ENCODE peak calls at places on chromosome 15, in eight cellular contexts. X is neural crest cell, D is WERI-Rb-1, Y is fibroblast of pulmonary artery, L is astrocyte of the cerebellum, B is Panc1, P is GM12865, C is cardiac muscle cell. N is an unnamed sample.
A peak's percentile ranks its signal among the peaks of the same experiment; 100 is the strongest.

GRCh38 chr15:68423359-68424028 is 8.5 kb downstream of the ITGA11 start:
- DNase-seq in C (no peak), P (no peak), D (no peak), L (no peak), X (no peak), B (no peak), Y (no peak), N (no peak)

GRCh38 chr15:89457086-89457485 is 39.3 kb downstream of the RHCG start:
- DNase-seq in C (no peak), P (peak; percentile 62), D (no peak), X (no peak), L (no peak), Y (peak; percentile 27), B (no peak), N (no peak)

GRCh38 chr15:77530576-77530975 is 102.1 kb downstream of the LINGO1 start:
- DNase-seq in P (no peak), L (no peak), X (no peak), Y (no peak), D (no peak), C (no peak), B (no peak), N (no peak)

GRCh38 chr15:77824361-77824985 is 191.8 kb upstream of the LINGO1 start:
- DNase-seq in C (no peak), L (no peak), X (no peak), D (no peak), P (no peak), Y (no peak), B (no peak), N (no peak)

GRCh38 chr15:42159381-42160015 is 3.1 kb upstream of the PLA2G4F start:
- DNase-seq in D (no peak), B (no peak), X (no peak), P (no peak), Y (no peak), C (peak; percentile 53), L (no peak), N (no peak)

GRCh38 chr15:67595572-67595971 is 53.1 kb downstream of the MAP2K5 start:
- DNase-seq in D (no peak), P (no peak), Y (no peak), L (no peak), C (no peak), B (no peak), X (no peak), N (no peak)

GRCh38 chr15:56242576-56243116 is 1.0 kb downstream of the RFX7 start:
- DNase-seq in X (no peak), L (no peak), C (no peak), B (no peak), Y (no peak), P (no peak), D (no peak), N (no peak)

GRCh38 chr15:49589030-49589429 is 31.6 kb downstream of the FAM227B start:
- DNase-seq in L (no peak), Y (no peak), X (no peak), D (no peak), C (no peak), P (peak; percentile 1), B (no peak), N (peak; percentile 16)

GRCh38 chr15:33310481-33311311 is at the start of gene RYR3:
- DNase-seq in L (no peak), C (peak; percentile 77), D (peak; percentile 83), P (no peak), X (peak; percentile 26), B (no peak), Y (no peak), N (no peak)

GRCh38 chr15:96354731-96355560 is 24.4 kb downstream of the NR2F2 start:
- DNase-seq in P (no peak), B (no peak), D (no peak), X (no peak), C (no peak), L (no peak), Y (peak; percentile 89), N (no peak)

GRCh38 chr15:69117431-69117841 is 43.0 kb upstream of the GLCE start:
- DNase-seq in B (no peak), D (no peak), P (no peak), X (peak; percentile 10), Y (no peak), L (no peak), C (no peak), N (no peak)

GRCh38 chr15:75639191-75639708 is 774 bp downstream of the IMP3 start:
- DNase-seq in X (no peak), Y (peak; percentile 34), D (no peak), P (no peak), C (no peak), L (no peak), B (no peak), N (no peak)

GRCh38 chr15:69664572-69665326 is 212.1 kb downstream of the RPLP1 start:
- DNase-seq in Y (no peak), P (no peak), X (no peak), C (no peak), B (no peak), L (no peak), D (peak; percentile 38), N (peak; percentile 6)

GRCh38 chr15:31296304-31297220 is 30.1 kb upstream of the KLF13 start:
- DNase-seq in C (no peak), X (peak; percentile 0), P (no peak), D (no peak), B (no peak), L (no peak), Y (no peak), N (no peak)

GRCh38 chr15:71784719-71785118 is 25.6 kb upstream of the NR2E3 start:
- DNase-seq in Y (no peak), P (no peak), D (no peak), C (no peak), B (no peak), X (no peak), L (no peak), N (no peak)

GRCh38 chr15:81752149-81752942 is 293.5 kb downstream of the MEX3B start:
- DNase-seq in D (peak; percentile 84), X (no peak), B (no peak), P (no peak), Y (peak; percentile 50), L (no peak), C (peak; percentile 15), N (no peak)

GRCh38 chr15:83099290-83099689 is 8.2 kb upstream of the TM6SF1 start:
- DNase-seq in Y (no peak), P (no peak), X (no peak), B (no peak), L (no peak), D (no peak), C (no peak), N (no peak)

GRCh38 chr15:78034495-78035191 is 42.9 kb downstream of the TBC1D2B start:
- DNase-seq in D (no peak), B (no peak), C (no peak), P (peak; percentile 87), Y (no peak), L (no peak), X (no peak), N (peak; percentile 56)

GRCh38 chr15:72790302-72790955 is 6.9 kb upstream of the ADPGK start:
- DNase-seq in C (no peak), X (no peak), B (no peak), Y (no peak), P (no peak), L (no peak), D (no peak), N (no peak)

GRCh38 chr15:51874751-51875644 is 45.5 kb downstream of the TMOD3 start:
- DNase-seq in L (peak; percentile 94), D (no peak), X (no peak), C (no peak), Y (peak; percentile 98), B (peak; percentile 80), P (no peak), N (no peak)

GRCh38 chr15:38558714-38559059 is 5.9 kb downstream of the RASGRP1 start:
- DNase-seq in P (no peak), X (no peak), D (no peak), B (no peak), C (no peak), Y (peak; percentile 26), L (no peak), N (no peak)

GRCh38 chr15:71245588-71245987 is 130.3 kb downstream of the THSD4 start:
- DNase-seq in X (no peak), L (no peak), C (no peak), Y (no peak), P (no peak), B (no peak), D (no peak), N (no peak)

GRCh38 chr15:82810061-82810862 is 834 bp downstream of the WHAMM start:
- DNase-seq in L (no peak), B (no peak), Y (peak; percentile 76), X (no peak), P (peak; percentile 51), D (peak; percentile 30), C (peak; percentile 72), N (no peak)

GRCh38 chr15:36943496-36944361 is 156.6 kb downstream of the MEIS2 start:
- DNase-seq in Y (peak; percentile 28), D (no peak), B (no peak), L (no peak), C (no peak), P (no peak), X (no peak), N (no peak)

GRCh38 chr15:67823371-67824156 is 1.7 kb upstream of the SKOR1 start:
- DNase-seq in X (no peak), P (no peak), B (no peak), D (no peak), C (no peak), Y (no peak), L (no peak), N (no peak)

GRCh38 chr15:101152914-101153313 is 98.9 kb downstream of the CHSY1 start:
- DNase-seq in Y (no peak), C (no peak), B (no peak), D (peak; percentile 49), L (no peak), X (peak; percentile 14), P (peak; percentile 52), N (no peak)
- TF ChIP-seq CTCF in Y (peak; percentile 36), C (peak; percentile 39), B (no peak), D (peak; percentile 74), L (peak; percentile 55), X (peak; percentile 54), P (peak; percentile 61), N (peak; percentile 21)

DNA sequence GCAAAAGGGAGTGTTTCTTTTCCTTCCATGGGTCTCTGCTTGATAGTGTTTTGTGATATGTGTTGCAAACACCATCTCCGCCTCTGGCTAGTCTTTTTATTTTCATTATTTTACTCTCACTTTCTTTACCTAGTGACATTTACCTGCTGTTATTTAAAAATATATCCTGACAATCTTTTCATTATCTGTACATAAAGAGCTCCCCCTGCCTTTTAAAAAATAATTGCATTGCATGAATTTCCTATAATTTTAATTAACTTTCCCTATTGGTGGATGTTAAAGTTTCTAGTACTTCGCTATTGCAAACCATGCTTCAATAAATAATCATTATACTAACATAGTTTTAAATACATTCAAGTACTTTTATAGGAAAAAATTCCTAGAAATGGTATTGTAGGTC is 48.8 kb upstream of the GCNT3 start:
- DNase-seq in L (no peak), C (no peak), P (no peak), Y (no peak), D (no peak), X (no peak), B (no peak), N (no peak)
- TF ChIP-seq CTCF in L (no peak), C (peak; percentile 26), P (no peak), Y (peak; percentile 36), D (no peak), X (no peak), B (peak; percentile 17), N (no peak)

GRCh38 chr15:45743309-45744041 is 108.6 kb downstream of the SQOR start:
- DNase-seq in Y (no peak), D (no peak), C (no peak), B (no peak), X (no peak), L (no peak), P (no peak), N (no peak)
- TF ChIP-seq CTCF in Y (no peak), D (no peak), C (no peak), B (no peak), X (no peak), L (no peak), P (no peak), N (no peak)

GRCh38 chr15:97482521-97482920 is 478.0 kb upstream of the ARRDC4 start:
- DNase-seq in L (no peak), Y (no peak), C (no peak), B (no peak), X (no peak), D (no peak), P (no peak), N (no peak)
- TF ChIP-seq CTCF in L (no peak), Y (no peak), C (no peak), B (no peak), X (peak; percentile 42), D (peak; percentile 2), P (no peak), N (no peak)